ENCODE peak calls at places on chromosomes 13 and 19, in five cellular contexts. B is A549, X is K562, A is IMR-90, K is H1. D is an unnamed sample.

GRCh38 chr13:71979616-71980015 is 112.6 kb upstream of the DACH1 start:
- DNase-seq in B (no peak), X (peak), A (no peak), K (peak), D (peak)

GRCh38 chr19:7799640-7800355 is 30.2 kb upstream of the EVI5L start:
- DNase-seq in B (peak), X (peak), A (peak), K (peak), D (peak)

GRCh38 chr13:110394371-110394841 is 87.3 kb downstream of the COL4A2 start:
- DNase-seq in B (no peak), X (no peak), A (peak), K (no peak), D (no peak)

GRCh38 chr13:95797016-95797415 is 120.1 kb downstream of the DNAJC3 start:
- DNase-seq in B (no peak), X (no peak), A (no peak), K (no peak), D (no peak)

GRCh38 chr19:14416743-14417214 is 2.4 kb downstream of the DDX39A start:
- DNase-seq in B (no peak), X (no peak), A (no peak), K (no peak), D (no peak)

GRCh38 chr19:50465986-50466771 is 10.1 kb upstream of the EMC10 start:
- DNase-seq in B (peak), X (peak), A (no peak), K (peak), D (peak)

GRCh38 chr13:95217920-95218830 is 83.1 kb downstream of the ABCC4 start:
- DNase-seq in B (no peak), X (no peak), A (no peak), K (no peak), D (no peak)

GRCh38 chr13:112802808-112803207 is 113.0 kb downstream of the ATP11A start:
- DNase-seq in B (no peak), X (no peak), A (no peak), K (no peak), D (no peak)

GRCh38 chr13:94711561-94712286 is 621 bp downstream of the SOX21 start:
- DNase-seq in B (no peak), X (peak), A (no peak), K (no peak), D (no peak)

GRCh38 chr13:76161143-76161542 is 525.0 kb downstream of the LMO7 start:
- DNase-seq in B (no peak), X (no peak), A (peak), K (no peak), D (no peak)

GRCh38 chr19:35890113-35890650 is 10.2 kb downstream of the NFKBID start:
- DNase-seq in B (no peak), X (no peak), A (no peak), K (no peak), D (no peak)

GRCh38 chr19:47226426-47227346 is 4.3 kb downstream of the BBC3 start:
- DNase-seq in B (peak), X (peak), A (peak), K (peak), D (peak)

GRCh38 chr13:63542704-63543215 is 2127.1 kb upstream of the PCDH20 start:
- DNase-seq in B (no peak), X (no peak), A (no peak), K (no peak), D (no peak)

GRCh38 chr13:81442904-81443303 is 1102.0 kb upstream of the SPRY2 start:
- DNase-seq in B (no peak), X (no peak), A (no peak), K (no peak), D (no peak)

GRCh38 chr13:50127017-50127725 is 111.9 kb downstream of the KCNRG start:
- DNase-seq in B (no peak), X (no peak), A (peak), K (peak), D (no peak)

GRCh38 chr13:113427562-113428468 is 25.5 kb downstream of the ADPRHL1 start:
- DNase-seq in B (no peak), X (no peak), A (peak), K (no peak), D (no peak)

GRCh38 chr19:35162471-35163326 is 8.2 kb downstream of the FXYD5 start:
- DNase-seq in B (no peak), X (no peak), A (no peak), K (no peak), D (no peak)

GRCh38 chr19:18846862-18847515 is 15.2 kb downstream of the UPF1 start:
- DNase-seq in B (peak), X (peak), A (peak), K (peak), D (peak)
- TF ChIP-seq RFX5 in B (no peak), X (no peak), A (no peak), K (no peak), D (no peak)

GRCh38 chr13:51585234-51585672 is 991 bp downstream of the WDFY2 start:
- DNase-seq in B (no peak), X (peak), A (peak), K (no peak), D (no peak)
- TF ChIP-seq RFX5 in B (no peak), X (no peak), A (no peak), K (no peak), D (no peak)

GRCh38 chr19:41995959-41996797 is 2.1 kb upstream of the ATP1A3 start:
- DNase-seq in B (peak), X (peak), A (no peak), K (peak), D (no peak)

GRCh38 chr19:41994521-41994971 is 516 bp upstream of the ATP1A3 start:
- DNase-seq in B (no peak), X (no peak), A (no peak), K (no peak), D (no peak)

GRCh38 chr19:41991025-41991424 is 3.0 kb downstream of the ATP1A3 start:
- DNase-seq in B (no peak), X (no peak), A (no peak), K (no peak), D (no peak)

GRCh38 chr19:41994994-41995958 is 1.2 kb upstream of the ATP1A3 start:
- DNase-seq in B (no peak), X (no peak), A (no peak), K (no peak), D (no peak)

DNA sequence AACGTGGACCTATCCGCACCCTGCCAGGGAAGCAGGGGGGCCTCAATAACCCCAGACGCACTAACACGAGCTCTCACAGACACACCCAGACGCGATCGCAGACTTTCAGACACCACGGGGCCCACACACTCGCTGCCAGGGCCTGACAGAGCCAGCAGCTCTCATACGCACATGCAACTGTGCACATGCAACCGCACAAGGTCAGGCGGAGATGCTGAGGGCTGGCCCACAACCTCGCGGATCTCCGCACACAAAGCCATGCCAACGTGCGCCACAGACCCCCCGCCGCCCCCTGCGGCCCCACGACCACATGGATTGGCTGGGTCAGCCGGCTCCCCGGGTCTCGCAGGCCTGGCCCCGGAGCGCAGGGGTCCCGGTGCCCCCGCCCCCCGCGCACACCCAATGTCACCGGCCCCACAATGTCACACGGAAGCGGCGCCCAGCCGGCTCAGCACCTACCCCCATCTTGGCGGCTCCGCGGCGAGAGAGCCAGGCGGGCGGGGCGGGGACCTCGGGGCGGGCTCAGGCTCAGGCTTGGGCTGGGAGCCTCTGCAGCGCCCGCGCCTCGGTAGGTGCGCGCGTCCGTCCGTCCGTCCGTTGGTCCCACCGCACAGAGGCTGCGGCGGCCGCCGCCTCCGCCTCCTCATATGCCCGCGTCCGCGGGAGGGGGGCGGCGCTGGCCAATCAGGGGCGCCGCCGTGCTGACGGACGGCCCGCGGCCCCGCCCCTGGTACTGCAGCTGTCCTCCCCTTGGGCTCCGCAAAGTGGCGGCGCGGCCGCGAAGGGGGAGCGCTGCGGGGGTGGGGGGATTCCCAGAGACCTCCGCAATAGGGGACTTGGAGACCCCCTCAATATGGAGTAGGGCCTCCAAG is at the start of gene ATP1A3:
- DNase-seq in B (peak), X (peak), A (peak), K (peak), D (no peak)
- TF ChIP-seq RFX5 in B (no peak), X (no peak), A (no peak), K (no peak), D (no peak)

DNA sequence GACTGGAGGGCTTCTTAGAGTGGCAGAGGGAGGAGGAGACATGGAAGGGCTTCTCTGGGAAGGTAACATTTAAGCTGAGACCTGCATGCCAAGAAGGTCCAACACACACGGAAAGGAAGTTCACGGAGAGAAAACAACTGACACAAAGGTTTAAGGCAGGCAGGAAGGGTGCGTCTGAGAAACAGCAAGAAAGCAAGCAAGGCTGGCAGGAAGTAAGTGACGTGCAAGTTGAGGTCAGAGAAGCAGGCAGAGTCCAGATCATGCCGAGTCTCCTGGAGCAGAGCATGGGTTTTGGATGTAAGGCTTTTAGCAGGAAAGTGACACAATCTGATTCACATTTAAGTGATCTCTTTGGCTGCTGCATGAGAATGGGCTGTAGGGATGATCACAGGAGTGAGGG is 60.5 kb downstream of the ATP7B start:
- DNase-seq in B (no peak), X (no peak), A (no peak), K (no peak), D (no peak)
- TF ChIP-seq RFX5 in B (no peak), X (no peak), A (no peak), K (no peak), D (no peak)

GRCh38 chr13:92842145-92842544 is 384.5 kb upstream of the GPC6 start:
- DNase-seq in B (no peak), X (no peak), A (peak), K (no peak), D (no peak)
- TF ChIP-seq RFX5 in B (no peak), X (no peak), A (no peak), K (no peak), D (no peak)

GRCh38 chr13:111533900-111534645 is 213.6 kb downstream of the TEX29 start:
- DNase-seq in B (no peak), X (no peak), A (no peak), K (no peak), D (no peak)
- TF ChIP-seq RFX5 in B (no peak), X (no peak), A (no peak), K (no peak), D (no peak)

GRCh38 chr13:87667686-87668085 is 3.5 kb upstream of the SLITRK5 start:
- DNase-seq in B (no peak), X (no peak), A (no peak), K (no peak), D (no peak)

GRCh38 chr13:87671824-87672603 is 843 bp downstream of the SLITRK5 start:
- DNase-seq in B (no peak), X (no peak), A (no peak), K (peak), D (no peak)

GRCh38 chr13:87666826-87667225 is 4.3 kb upstream of the SLITRK5 start:
- DNase-seq in B (no peak), X (no peak), A (no peak), K (no peak), D (no peak)

GRCh38 chr13:87671031-87671823 is at the start of gene SLITRK5:
- DNase-seq in B (peak), X (peak), A (peak), K (peak), D (peak)

DNA sequence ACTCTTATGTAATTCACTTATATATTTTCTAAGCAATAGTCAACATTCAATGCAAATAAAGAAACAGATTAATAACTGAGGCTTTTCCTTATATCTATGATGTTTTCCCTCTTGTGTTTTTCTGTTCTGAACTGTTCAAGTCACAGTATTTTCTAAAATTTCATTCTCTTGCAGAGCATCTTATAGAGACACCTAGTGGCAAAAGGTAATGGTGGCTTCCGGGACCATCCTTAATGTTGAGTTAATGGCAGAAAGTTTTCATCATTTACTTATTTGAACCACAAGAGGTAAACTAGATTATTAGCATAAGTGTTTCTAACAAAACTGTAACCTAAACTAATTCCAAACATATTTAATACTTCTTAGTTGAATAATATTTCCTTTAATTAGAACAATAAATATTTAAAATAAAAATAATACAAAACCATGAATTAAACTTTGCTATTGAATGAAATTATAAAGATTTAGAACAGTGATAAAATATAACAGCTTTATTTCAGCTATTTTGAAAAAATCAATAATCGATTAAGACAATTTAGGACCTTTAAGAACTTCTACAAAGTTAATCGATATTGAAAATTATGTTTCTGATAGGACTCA is 1.7 kb upstream of the SLITRK5 start:
- DNase-seq in B (no peak), X (peak), A (peak), K (no peak), D (peak)
- TF ChIP-seq RFX5 in B (no peak), X (no peak), A (no peak), K (no peak), D (no peak)

D was measured in HepG2.